ENCODE peak calls at places on chromosome 9, in five cellular contexts. V is endodermal cell; H is cardiac muscle cell; F is CD8-positive, alpha-beta T cell; N is SJCRH30. A is an unnamed sample.
A peak's percentile ranks its signal among the peaks of the same experiment; 100 is the strongest.

GRCh38 chr9:33765411-33765810 is 29.9 kb upstream of the PRSS3 start:
- DNase-seq in V (no peak), H (no peak), F (no peak), N (no peak), A (no peak)

GRCh38 chr9:133540336-133541025 is 6.0 kb downstream of the ADAMTSL2 start:
- DNase-seq in V (peak; percentile 72), H (no peak), F (no peak), N (no peak), A (no peak)

GRCh38 chr9:72315510-72316287 is 49.3 kb downstream of the ZFAND5 start:
- DNase-seq in V (peak; percentile 82), H (no peak), F (no peak), N (peak; percentile 99), A (peak; percentile 80)

GRCh38 chr9:37953775-37954437 is 50.0 kb upstream of the SLC25A51 start:
- DNase-seq in V (no peak), H (no peak), F (no peak), N (peak; percentile 31), A (no peak)

GRCh38 chr9:22969350-22969979 is 522.8 kb downstream of the DMRTA1 start:
- DNase-seq in V (no peak), H (no peak), F (no peak), N (no peak), A (no peak)

GRCh38 chr9:96015876-96016686 is 140.6 kb downstream of the ERCC6L2 start:
- DNase-seq in V (no peak), H (no peak), F (no peak), N (no peak), A (no peak)

GRCh38 chr9:92704528-92704927 is 34.6 kb upstream of the IPPK start:
- DNase-seq in V (peak; percentile 13), H (no peak), F (no peak), N (no peak), A (no peak)

GRCh38 chr9:6212722-6213375 is 2.8 kb upstream of the IL33 start:
- DNase-seq in V (no peak), H (no peak), F (no peak), N (no peak), A (no peak)

GRCh38 chr9:19511694-19512093 is 102.9 kb downstream of the ACER2 start:
- DNase-seq in V (no peak), H (no peak), F (no peak), N (no peak), A (no peak)

GRCh38 chr9:29514336-29514735 is 1941.1 kb upstream of the C9orf72 start:
- DNase-seq in V (peak; percentile 68), H (peak; percentile 5), F (no peak), N (no peak), A (peak; percentile 81)

GRCh38 chr9:133656211-133657119 is 20.3 kb downstream of the DBH start:
- DNase-seq in V (no peak), H (no peak), F (peak; percentile 41), N (peak; percentile 33), A (peak; percentile 91)

GRCh38 chr9:98074119-98074990 is 17.8 kb downstream of the NANS start:
- DNase-seq in V (peak; percentile 93), H (peak; percentile 64), F (peak; percentile 74), N (peak; percentile 82), A (peak; percentile 61)

GRCh38 chr9:24652181-24652580 is 106.5 kb upstream of the IZUMO3 start:
- DNase-seq in V (no peak), H (no peak), F (no peak), N (no peak), A (no peak)

GRCh38 chr9:84140535-84141101 is 160.0 kb downstream of the RMI1 start:
- DNase-seq in V (peak; percentile 81), H (peak; percentile 38), F (peak; percentile 7), N (no peak), A (peak; percentile 60)

GRCh38 chr9:95193067-95193466 is 124.4 kb downstream of the FANCC start:
- DNase-seq in V (peak; percentile 68), H (no peak), F (no peak), N (no peak), A (no peak)

GRCh38 chr9:128412120-128412790 is 8.4 kb upstream of the CERCAM start:
- DNase-seq in V (peak; percentile 99), H (peak; percentile 80), F (peak; percentile 44), N (peak; percentile 90), A (peak; percentile 57)

GRCh38 chr9:137485343-137486140 is 26.4 kb upstream of the NSMF start:
- DNase-seq in V (no peak), H (no peak), F (no peak), N (no peak), A (no peak)
- H3K4me3 ChIP-seq in V (no peak overlapping the region), H (no peak overlapping the region), F (no peak overlapping the region), N (no peak overlapping the region), A (no peak overlapping the region)

GRCh38 chr9:132200706-132201105 is 38.8 kb downstream of the NTNG2 start:
- DNase-seq in V (no peak), H (no peak), F (no peak), N (no peak), A (no peak)

GRCh38 chr9:132197856-132198550 is 36.1 kb downstream of the NTNG2 start:
- DNase-seq in V (no peak), H (no peak), F (no peak), N (no peak), A (no peak)

GRCh38 chr9:132199056-132199455 is 37.2 kb downstream of the NTNG2 start:
- DNase-seq in V (no peak), H (no peak), F (no peak), N (no peak), A (no peak)

GRCh38 chr9:132201780-132202703 is 40.2 kb downstream of the NTNG2 start:
- DNase-seq in V (peak; percentile 76), H (no peak), F (no peak), N (no peak), A (peak; percentile 12)

GRCh38 chr9:132201139-132201538 is 39.3 kb downstream of the NTNG2 start:
- DNase-seq in V (no peak), H (no peak), F (no peak), N (no peak), A (peak; percentile 17)
- H3K27ac ChIP-seq in V (no peak overlapping the region), H (no peak overlapping the region), F (no peak overlapping the region), N (no peak overlapping the region), A (no peak overlapping the region)

DNA sequence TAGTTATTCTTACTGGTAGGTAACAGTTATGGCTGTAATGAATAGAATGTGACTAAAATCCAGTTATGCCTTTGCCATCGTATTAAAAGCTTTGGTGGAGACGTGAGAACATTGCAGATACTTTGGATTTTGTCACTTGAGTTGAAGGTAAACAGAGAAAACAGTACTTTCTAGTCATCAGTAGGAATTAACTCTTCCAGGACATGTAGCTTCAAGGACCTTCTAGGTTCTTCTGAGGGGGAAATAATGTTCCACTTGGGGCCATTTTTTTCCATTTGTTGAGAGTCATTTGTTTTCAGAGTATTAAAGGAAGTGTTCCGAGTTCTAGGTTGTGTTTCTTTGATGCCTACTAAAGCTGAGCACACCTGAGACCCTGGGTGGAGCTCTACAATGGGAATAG is 6.1 kb downstream of the TJP2 start:
- DNase-seq in V (no peak), H (no peak), F (no peak), N (no peak), A (no peak)
- H3K4me1 ChIP-seq in V (peaks cover 13% of the 10 kb centered on the region), H (peaks cover 57% of the 10 kb centered on the region), F (no peaks in the 10 kb centered on the region), N (peaks cover 7% of the 10 kb centered on the region), A (peaks cover 12% of the 10 kb centered on the region)

GRCh38 chr9:137294684-137295312 is 7.3 kb downstream of the NRARP start:
- DNase-seq in V (peak; percentile 83), H (no peak), F (no peak), N (no peak), A (peak; percentile 37)
- H3K4me3 ChIP-seq in V (no peak overlapping the region), H (no peak overlapping the region), F (peak overlapping the region; percentile 48), N (no peak overlapping the region), A (no peak overlapping the region)

DNA sequence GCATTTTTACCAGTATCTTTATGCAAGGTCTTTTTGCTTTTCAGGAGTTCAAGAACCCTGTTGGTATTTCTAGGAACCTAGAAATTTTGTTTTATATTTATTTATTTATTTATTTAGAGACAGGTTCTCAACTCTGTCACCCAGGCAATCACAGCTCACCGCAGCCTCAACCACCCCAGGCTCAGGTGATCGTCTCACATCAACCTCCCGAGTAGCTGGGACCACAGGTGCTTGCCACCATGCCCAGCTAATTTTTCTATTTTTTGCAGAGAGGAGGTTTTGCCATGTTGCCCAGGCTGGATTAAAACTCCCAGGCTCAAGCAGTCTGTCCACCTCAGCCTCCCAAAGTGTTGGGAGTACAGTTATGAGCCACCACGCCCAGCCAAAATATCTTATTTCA is 32.9 kb downstream of the LHX6 start:
- DNase-seq in V (no peak), H (no peak), F (no peak), N (no peak), A (no peak)
- H3K27ac ChIP-seq in V (no peak overlapping the region), H (no peak overlapping the region), F (no peak overlapping the region), N (no peak overlapping the region), A (no peak overlapping the region)

GRCh38 chr9:35424356-35425352 is 65.3 kb upstream of the RUSC2 start:
- DNase-seq in V (peak; percentile 51), H (no peak), F (no peak), N (peak; percentile 46), A (no peak)

GRCh38 chr9:35423499-35423898 is 66.4 kb upstream of the RUSC2 start:
- DNase-seq in V (no peak), H (no peak), F (no peak), N (no peak), A (no peak)

GRCh38 chr9:35431467-35431866 is 58.4 kb upstream of the RUSC2 start:
- DNase-seq in V (no peak), H (no peak), F (no peak), N (no peak), A (no peak)

GRCh38 chr9:35422753-35423152 is 67.2 kb upstream of the RUSC2 start:
- DNase-seq in V (no peak), H (no peak), F (no peak), N (no peak), A (no peak)

DNA sequence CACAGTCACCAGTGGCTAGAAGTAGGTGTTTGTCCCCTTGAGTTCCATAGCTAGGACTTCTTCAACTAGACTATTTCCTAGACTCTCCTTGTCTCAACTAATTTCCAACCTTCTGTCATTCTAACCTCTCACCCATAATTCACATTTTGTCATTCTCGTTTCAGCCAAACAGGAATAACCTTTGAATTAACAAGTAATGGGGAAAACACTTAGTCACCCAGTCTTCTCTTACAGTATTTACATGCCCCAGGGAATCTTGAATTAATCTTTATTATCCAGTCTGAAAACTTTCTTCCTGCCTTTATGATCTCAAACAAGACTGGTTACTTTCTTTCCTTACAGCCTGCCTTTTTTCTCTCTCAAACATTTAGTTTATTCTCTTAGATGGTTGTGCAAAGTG is 63.3 kb upstream of the RUSC2 start:
- DNase-seq in V (no peak), H (no peak), F (no peak), N (no peak), A (no peak)
- H3K4me1 ChIP-seq in V (peaks cover 7% of the 10 kb centered on the region), H (no peaks in the 10 kb centered on the region), F (no peaks in the 10 kb centered on the region), N (peaks cover 8% of the 10 kb centered on the region), A (no peaks in the 10 kb centered on the region)